ENCODE peak calls at places on chromosomes 7 and 10, in nine cellular contexts. One of them, this sample, is unnamed.

GRCh38 chr10:7397049-7397448 is 13.8 kb downstream of the SFMBT2 start:
- DNase-seq in cardiac septum: no peak
- DNase-seq in stimulated activated CD4-positive, alpha-beta T cell treated with anti-CD3 and anti-CD28 coated beads, TNF-alpha, amount 100 ng/mL, for 4 hours: no peak
- DNase-seq in GM03348: no peak
- DNase-seq in NCI-H1105 treated with DMSO at 0.1 percent for 48 hours: no peak
- DNase-seq in NCI-H1694: no peak
- DNase-seq in T-helper 9 cell: no peak
- DNase-seq in activated CD4-positive, alpha-beta T cell treated with anti-CD3 and anti-CD28 coated beads, Interleukin-2, amount 50 U/mL, for 48 hours: peak; percentile 35
- DNase-seq in glomerular endothelial cell: no peak
- DNase-seq in this sample: no peak

GRCh38 chr7:35593896-35594295 is 101.0 kb downstream of the HERPUD2 start:
- DNase-seq in glomerular endothelial cell: no peak
- DNase-seq in NCI-H1105 treated with DMSO at 0.1 percent for 48 hours: no peak
- DNase-seq in T-helper 9 cell: no peak
- DNase-seq in stimulated activated CD4-positive, alpha-beta T cell treated with anti-CD3 and anti-CD28 coated beads, TNF-alpha, amount 100 ng/mL, for 4 hours: no peak
- DNase-seq in activated CD4-positive, alpha-beta T cell treated with anti-CD3 and anti-CD28 coated beads, Interleukin-2, amount 50 U/mL, for 48 hours: peak; percentile 39
- DNase-seq in cardiac septum: no peak
- DNase-seq in NCI-H1694: no peak
- DNase-seq in GM03348: no peak
- DNase-seq in this sample: no peak

GRCh38 chr7:12423355-12423994 is 19.8 kb upstream of the VWDE start:
- DNase-seq in GM03348: peak; percentile 66
- DNase-seq in activated CD4-positive, alpha-beta T cell treated with anti-CD3 and anti-CD28 coated beads, Interleukin-2, amount 50 U/mL, for 48 hours: no peak
- DNase-seq in cardiac septum: no peak
- DNase-seq in T-helper 9 cell: no peak
- DNase-seq in NCI-H1105 treated with DMSO at 0.1 percent for 48 hours: no peak
- DNase-seq in NCI-H1694: no peak
- DNase-seq in glomerular endothelial cell: no peak
- DNase-seq in stimulated activated CD4-positive, alpha-beta T cell treated with anti-CD3 and anti-CD28 coated beads, TNF-alpha, amount 100 ng/mL, for 4 hours: no peak
- DNase-seq in this sample: no peak

GRCh38 chr10:60139798-60140566 is 233.6 kb upstream of the CCDC6 start:
- DNase-seq in glomerular endothelial cell: no peak
- DNase-seq in stimulated activated CD4-positive, alpha-beta T cell treated with anti-CD3 and anti-CD28 coated beads, TNF-alpha, amount 100 ng/mL, for 4 hours: no peak
- DNase-seq in activated CD4-positive, alpha-beta T cell treated with anti-CD3 and anti-CD28 coated beads, Interleukin-2, amount 50 U/mL, for 48 hours: no peak
- DNase-seq in cardiac septum: no peak
- DNase-seq in GM03348: no peak
- DNase-seq in NCI-H1694: no peak
- DNase-seq in T-helper 9 cell: no peak
- DNase-seq in NCI-H1105 treated with DMSO at 0.1 percent for 48 hours: no peak
- DNase-seq in this sample: no peak

GRCh38 chr10:91923371-91924211 is at the start of gene BTAF1:
- DNase-seq in stimulated activated CD4-positive, alpha-beta T cell treated with anti-CD3 and anti-CD28 coated beads, TNF-alpha, amount 100 ng/mL, for 4 hours: peak; percentile 84
- DNase-seq in glomerular endothelial cell: no peak
- DNase-seq in cardiac septum: peak; percentile 97
- DNase-seq in activated CD4-positive, alpha-beta T cell treated with anti-CD3 and anti-CD28 coated beads, Interleukin-2, amount 50 U/mL, for 48 hours: peak; percentile 92
- DNase-seq in GM03348: peak; percentile 91
- DNase-seq in NCI-H1105 treated with DMSO at 0.1 percent for 48 hours: peak; percentile 80
- DNase-seq in T-helper 9 cell: peak; percentile 84
- DNase-seq in NCI-H1694: peak; percentile 81
- DNase-seq in this sample: peak; percentile 75

GRCh38 chr7:33710608-33711007 is 194.7 kb upstream of the BMPER start:
- DNase-seq in NCI-H1694: no peak
- DNase-seq in GM03348: peak; percentile 58
- DNase-seq in NCI-H1105 treated with DMSO at 0.1 percent for 48 hours: no peak
- DNase-seq in T-helper 9 cell: no peak
- DNase-seq in stimulated activated CD4-positive, alpha-beta T cell treated with anti-CD3 and anti-CD28 coated beads, TNF-alpha, amount 100 ng/mL, for 4 hours: no peak
- DNase-seq in activated CD4-positive, alpha-beta T cell treated with anti-CD3 and anti-CD28 coated beads, Interleukin-2, amount 50 U/mL, for 48 hours: no peak
- DNase-seq in cardiac septum: no peak
- DNase-seq in glomerular endothelial cell: no peak
- DNase-seq in this sample: no peak

GRCh38 chr10:99429521-99430095 is 816 bp downstream of the GOT1 start:
- DNase-seq in stimulated activated CD4-positive, alpha-beta T cell treated with anti-CD3 and anti-CD28 coated beads, TNF-alpha, amount 100 ng/mL, for 4 hours: no peak
- DNase-seq in cardiac septum: no peak
- DNase-seq in glomerular endothelial cell: no peak
- DNase-seq in NCI-H1105 treated with DMSO at 0.1 percent for 48 hours: no peak
- DNase-seq in GM03348: no peak
- DNase-seq in T-helper 9 cell: no peak
- DNase-seq in NCI-H1694: no peak
- DNase-seq in activated CD4-positive, alpha-beta T cell treated with anti-CD3 and anti-CD28 coated beads, Interleukin-2, amount 50 U/mL, for 48 hours: no peak
- DNase-seq in this sample: no peak

GRCh38 chr7:99837649-99838361 is 10.0 kb downstream of the CYP3A43 start:
- DNase-seq in T-helper 9 cell: no peak
- DNase-seq in glomerular endothelial cell: no peak
- DNase-seq in NCI-H1105 treated with DMSO at 0.1 percent for 48 hours: no peak
- DNase-seq in NCI-H1694: no peak
- DNase-seq in activated CD4-positive, alpha-beta T cell treated with anti-CD3 and anti-CD28 coated beads, Interleukin-2, amount 50 U/mL, for 48 hours: no peak
- DNase-seq in cardiac septum: no peak
- DNase-seq in GM03348: peak; percentile 32
- DNase-seq in stimulated activated CD4-positive, alpha-beta T cell treated with anti-CD3 and anti-CD28 coated beads, TNF-alpha, amount 100 ng/mL, for 4 hours: no peak
- DNase-seq in this sample: no peak

GRCh38 chr7:91168766-91169518 is 95.3 kb upstream of the FZD1 start:
- DNase-seq in cardiac septum: no peak
- DNase-seq in GM03348: no peak
- DNase-seq in NCI-H1105 treated with DMSO at 0.1 percent for 48 hours: no peak
- DNase-seq in glomerular endothelial cell: no peak
- DNase-seq in T-helper 9 cell: no peak
- DNase-seq in stimulated activated CD4-positive, alpha-beta T cell treated with anti-CD3 and anti-CD28 coated beads, TNF-alpha, amount 100 ng/mL, for 4 hours: no peak
- DNase-seq in activated CD4-positive, alpha-beta T cell treated with anti-CD3 and anti-CD28 coated beads, Interleukin-2, amount 50 U/mL, for 48 hours: no peak
- DNase-seq in NCI-H1694: no peak
- DNase-seq in this sample: no peak

GRCh38 chr7:150361807-150362621 is 6.6 kb upstream of the REPIN1 start:
- DNase-seq in cardiac septum: no peak
- DNase-seq in activated CD4-positive, alpha-beta T cell treated with anti-CD3 and anti-CD28 coated beads, Interleukin-2, amount 50 U/mL, for 48 hours: no peak
- DNase-seq in GM03348: no peak
- DNase-seq in NCI-H1105 treated with DMSO at 0.1 percent for 48 hours: no peak
- DNase-seq in glomerular endothelial cell: no peak
- DNase-seq in stimulated activated CD4-positive, alpha-beta T cell treated with anti-CD3 and anti-CD28 coated beads, TNF-alpha, amount 100 ng/mL, for 4 hours: no peak
- DNase-seq in T-helper 9 cell: no peak
- DNase-seq in NCI-H1694: no peak
- DNase-seq in this sample: no peak

GRCh38 chr10:72334832-72335393 is 19.8 kb downstream of the DNAJB12 start:
- DNase-seq in GM03348: no peak
- DNase-seq in cardiac septum: peak; percentile 93
- DNase-seq in stimulated activated CD4-positive, alpha-beta T cell treated with anti-CD3 and anti-CD28 coated beads, TNF-alpha, amount 100 ng/mL, for 4 hours: peak; percentile 49
- DNase-seq in NCI-H1694: no peak
- DNase-seq in glomerular endothelial cell: no peak
- DNase-seq in activated CD4-positive, alpha-beta T cell treated with anti-CD3 and anti-CD28 coated beads, Interleukin-2, amount 50 U/mL, for 48 hours: peak; percentile 92
- DNase-seq in NCI-H1105 treated with DMSO at 0.1 percent for 48 hours: peak; percentile 30
- DNase-seq in T-helper 9 cell: peak; percentile 81
- DNase-seq in this sample: peak; percentile 83

GRCh38 chr7:147249956-147250355 is 1133.4 kb downstream of the CNTNAP2 start:
- DNase-seq in T-helper 9 cell: no peak
- DNase-seq in GM03348: no peak
- DNase-seq in cardiac septum: no peak
- DNase-seq in glomerular endothelial cell: no peak
- DNase-seq in stimulated activated CD4-positive, alpha-beta T cell treated with anti-CD3 and anti-CD28 coated beads, TNF-alpha, amount 100 ng/mL, for 4 hours: no peak
- DNase-seq in NCI-H1105 treated with DMSO at 0.1 percent for 48 hours: no peak
- DNase-seq in NCI-H1694: no peak
- DNase-seq in activated CD4-positive, alpha-beta T cell treated with anti-CD3 and anti-CD28 coated beads, Interleukin-2, amount 50 U/mL, for 48 hours: no peak
- DNase-seq in this sample: no peak

GRCh38 chr10:75653761-75654160 is 222.3 kb downstream of the LRMDA start:
- DNase-seq in NCI-H1694: no peak
- DNase-seq in glomerular endothelial cell: no peak
- DNase-seq in NCI-H1105 treated with DMSO at 0.1 percent for 48 hours: no peak
- DNase-seq in GM03348: no peak
- DNase-seq in cardiac septum: no peak
- DNase-seq in stimulated activated CD4-positive, alpha-beta T cell treated with anti-CD3 and anti-CD28 coated beads, TNF-alpha, amount 100 ng/mL, for 4 hours: no peak
- DNase-seq in activated CD4-positive, alpha-beta T cell treated with anti-CD3 and anti-CD28 coated beads, Interleukin-2, amount 50 U/mL, for 48 hours: no peak
- DNase-seq in T-helper 9 cell: no peak
- DNase-seq in this sample: no peak

GRCh38 chr7:123979876-123980275 is 53.0 kb downstream of the TMEM229A start:
- DNase-seq in T-helper 9 cell: no peak
- DNase-seq in cardiac septum: no peak
- DNase-seq in NCI-H1694: no peak
- DNase-seq in stimulated activated CD4-positive, alpha-beta T cell treated with anti-CD3 and anti-CD28 coated beads, TNF-alpha, amount 100 ng/mL, for 4 hours: no peak
- DNase-seq in GM03348: no peak
- DNase-seq in glomerular endothelial cell: no peak
- DNase-seq in activated CD4-positive, alpha-beta T cell treated with anti-CD3 and anti-CD28 coated beads, Interleukin-2, amount 50 U/mL, for 48 hours: no peak
- DNase-seq in NCI-H1105 treated with DMSO at 0.1 percent for 48 hours: no peak
- DNase-seq in this sample: no peak

GRCh38 chr10:95513008-95513589 is 48.1 kb downstream of the SORBS1 start:
- DNase-seq in stimulated activated CD4-positive, alpha-beta T cell treated with anti-CD3 and anti-CD28 coated beads, TNF-alpha, amount 100 ng/mL, for 4 hours: no peak
- DNase-seq in GM03348: no peak
- DNase-seq in NCI-H1694: no peak
- DNase-seq in activated CD4-positive, alpha-beta T cell treated with anti-CD3 and anti-CD28 coated beads, Interleukin-2, amount 50 U/mL, for 48 hours: no peak
- DNase-seq in T-helper 9 cell: no peak
- DNase-seq in cardiac septum: no peak
- DNase-seq in NCI-H1105 treated with DMSO at 0.1 percent for 48 hours: no peak
- DNase-seq in glomerular endothelial cell: no peak
- DNase-seq in this sample: no peak

GRCh38 chr10:79404231-79404609 is 41.2 kb downstream of the ZCCHC24 start:
- DNase-seq in cardiac septum: peak; percentile 77
- DNase-seq in NCI-H1105 treated with DMSO at 0.1 percent for 48 hours: no peak
- DNase-seq in NCI-H1694: no peak
- DNase-seq in GM03348: peak; percentile 89
- DNase-seq in stimulated activated CD4-positive, alpha-beta T cell treated with anti-CD3 and anti-CD28 coated beads, TNF-alpha, amount 100 ng/mL, for 4 hours: no peak
- DNase-seq in T-helper 9 cell: no peak
- DNase-seq in glomerular endothelial cell: no peak
- DNase-seq in activated CD4-positive, alpha-beta T cell treated with anti-CD3 and anti-CD28 coated beads, Interleukin-2, amount 50 U/mL, for 48 hours: no peak
- DNase-seq in this sample: no peak

GRCh38 chr7:48016641-48017040 is 12.3 kb downstream of the SUN3 start:
- DNase-seq in activated CD4-positive, alpha-beta T cell treated with anti-CD3 and anti-CD28 coated beads, Interleukin-2, amount 50 U/mL, for 48 hours: no peak
- DNase-seq in stimulated activated CD4-positive, alpha-beta T cell treated with anti-CD3 and anti-CD28 coated beads, TNF-alpha, amount 100 ng/mL, for 4 hours: no peak
- DNase-seq in glomerular endothelial cell: no peak
- DNase-seq in cardiac septum: no peak
- DNase-seq in NCI-H1694: no peak
- DNase-seq in T-helper 9 cell: no peak
- DNase-seq in GM03348: no peak
- DNase-seq in NCI-H1105 treated with DMSO at 0.1 percent for 48 hours: no peak
- DNase-seq in this sample: no peak

GRCh38 chr7:141737118-141737835 is 881 bp upstream of the SSBP1 start:
- DNase-seq in NCI-H1694: no peak
- DNase-seq in activated CD4-positive, alpha-beta T cell treated with anti-CD3 and anti-CD28 coated beads, Interleukin-2, amount 50 U/mL, for 48 hours: peak; percentile 12
- DNase-seq in GM03348: no peak
- DNase-seq in NCI-H1105 treated with DMSO at 0.1 percent for 48 hours: no peak
- DNase-seq in glomerular endothelial cell: no peak
- DNase-seq in T-helper 9 cell: peak; percentile 6
- DNase-seq in cardiac septum: no peak
- DNase-seq in stimulated activated CD4-positive, alpha-beta T cell treated with anti-CD3 and anti-CD28 coated beads, TNF-alpha, amount 100 ng/mL, for 4 hours: no peak
- DNase-seq in this sample: no peak

GRCh38 chr7:43647772-43648643 is 65.1 kb downstream of the STK17A start:
- DNase-seq in glomerular endothelial cell: peak; percentile 95
- DNase-seq in NCI-H1694: peak; percentile 89
- DNase-seq in cardiac septum: peak; percentile 78
- DNase-seq in activated CD4-positive, alpha-beta T cell treated with anti-CD3 and anti-CD28 coated beads, Interleukin-2, amount 50 U/mL, for 48 hours: peak; percentile 73
- DNase-seq in NCI-H1105 treated with DMSO at 0.1 percent for 48 hours: peak; percentile 82
- DNase-seq in GM03348: peak; percentile 86
- DNase-seq in stimulated activated CD4-positive, alpha-beta T cell treated with anti-CD3 and anti-CD28 coated beads, TNF-alpha, amount 100 ng/mL, for 4 hours: no peak
- DNase-seq in T-helper 9 cell: no peak
- DNase-seq in this sample: peak; percentile 94

GRCh38 chr10:11654659-11655058 is 43.2 kb upstream of the USP6NL start:
- DNase-seq in activated CD4-positive, alpha-beta T cell treated with anti-CD3 and anti-CD28 coated beads, Interleukin-2, amount 50 U/mL, for 48 hours: no peak
- DNase-seq in stimulated activated CD4-positive, alpha-beta T cell treated with anti-CD3 and anti-CD28 coated beads, TNF-alpha, amount 100 ng/mL, for 4 hours: no peak
- DNase-seq in GM03348: no peak
- DNase-seq in T-helper 9 cell: no peak
- DNase-seq in NCI-H1694: no peak
- DNase-seq in glomerular endothelial cell: no peak
- DNase-seq in NCI-H1105 treated with DMSO at 0.1 percent for 48 hours: no peak
- DNase-seq in cardiac septum: no peak
- DNase-seq in this sample: no peak

GRCh38 chr7:95886501-95887090 is 114.2 kb downstream of the DYNC1I1 start:
- DNase-seq in GM03348: no peak
- DNase-seq in NCI-H1694: no peak
- DNase-seq in T-helper 9 cell: no peak
- DNase-seq in stimulated activated CD4-positive, alpha-beta T cell treated with anti-CD3 and anti-CD28 coated beads, TNF-alpha, amount 100 ng/mL, for 4 hours: no peak
- DNase-seq in activated CD4-positive, alpha-beta T cell treated with anti-CD3 and anti-CD28 coated beads, Interleukin-2, amount 50 U/mL, for 48 hours: no peak
- DNase-seq in cardiac septum: no peak
- DNase-seq in NCI-H1105 treated with DMSO at 0.1 percent for 48 hours: peak; percentile 73
- DNase-seq in glomerular endothelial cell: peak; percentile 90
- DNase-seq in this sample: peak; percentile 97

GRCh38 chr7:21690717-21691116 is 147.9 kb downstream of the DNAH11 start:
- DNase-seq in T-helper 9 cell: no peak
- DNase-seq in glomerular endothelial cell: no peak
- DNase-seq in cardiac septum: no peak
- DNase-seq in stimulated activated CD4-positive, alpha-beta T cell treated with anti-CD3 and anti-CD28 coated beads, TNF-alpha, amount 100 ng/mL, for 4 hours: no peak
- DNase-seq in NCI-H1105 treated with DMSO at 0.1 percent for 48 hours: no peak
- DNase-seq in activated CD4-positive, alpha-beta T cell treated with anti-CD3 and anti-CD28 coated beads, Interleukin-2, amount 50 U/mL, for 48 hours: no peak
- DNase-seq in NCI-H1694: no peak
- DNase-seq in GM03348: no peak
- DNase-seq in this sample: no peak

GRCh38 chr7:135616136-135616535 is 46.2 kb upstream of the STMP1 start:
- DNase-seq in NCI-H1105 treated with DMSO at 0.1 percent for 48 hours: no peak
- DNase-seq in T-helper 9 cell: no peak
- DNase-seq in cardiac septum: no peak
- DNase-seq in GM03348: no peak
- DNase-seq in activated CD4-positive, alpha-beta T cell treated with anti-CD3 and anti-CD28 coated beads, Interleukin-2, amount 50 U/mL, for 48 hours: no peak
- DNase-seq in stimulated activated CD4-positive, alpha-beta T cell treated with anti-CD3 and anti-CD28 coated beads, TNF-alpha, amount 100 ng/mL, for 4 hours: no peak
- DNase-seq in NCI-H1694: no peak
- DNase-seq in glomerular endothelial cell: no peak
- DNase-seq in this sample: no peak

GRCh38 chr10:472241-472910 is 217.1 kb downstream of the DIP2C start:
- DNase-seq in stimulated activated CD4-positive, alpha-beta T cell treated with anti-CD3 and anti-CD28 coated beads, TNF-alpha, amount 100 ng/mL, for 4 hours: no peak
- DNase-seq in NCI-H1694: no peak
- DNase-seq in activated CD4-positive, alpha-beta T cell treated with anti-CD3 and anti-CD28 coated beads, Interleukin-2, amount 50 U/mL, for 48 hours: no peak
- DNase-seq in T-helper 9 cell: no peak
- DNase-seq in cardiac septum: peak; percentile 64
- DNase-seq in NCI-H1105 treated with DMSO at 0.1 percent for 48 hours: no peak
- DNase-seq in glomerular endothelial cell: no peak
- DNase-seq in GM03348: no peak
- DNase-seq in this sample: no peak

GRCh38 chr7:122802211-122802833 is 83.9 kb downstream of the CADPS2 start:
- DNase-seq in NCI-H1694: no peak
- DNase-seq in activated CD4-positive, alpha-beta T cell treated with anti-CD3 and anti-CD28 coated beads, Interleukin-2, amount 50 U/mL, for 48 hours: no peak
- DNase-seq in GM03348: no peak
- DNase-seq in cardiac septum: no peak
- DNase-seq in glomerular endothelial cell: peak; percentile 45
- DNase-seq in stimulated activated CD4-positive, alpha-beta T cell treated with anti-CD3 and anti-CD28 coated beads, TNF-alpha, amount 100 ng/mL, for 4 hours: no peak
- DNase-seq in NCI-H1105 treated with DMSO at 0.1 percent for 48 hours: no peak
- DNase-seq in T-helper 9 cell: no peak
- DNase-seq in this sample: peak; percentile 39

GRCh38 chr7:98930921-98931320 is 52.6 kb downstream of the TRRAP start:
- DNase-seq in stimulated activated CD4-positive, alpha-beta T cell treated with anti-CD3 and anti-CD28 coated beads, TNF-alpha, amount 100 ng/mL, for 4 hours: no peak
- DNase-seq in glomerular endothelial cell: no peak
- DNase-seq in activated CD4-positive, alpha-beta T cell treated with anti-CD3 and anti-CD28 coated beads, Interleukin-2, amount 50 U/mL, for 48 hours: peak; percentile 16
- DNase-seq in cardiac septum: no peak
- DNase-seq in NCI-H1105 treated with DMSO at 0.1 percent for 48 hours: no peak
- DNase-seq in GM03348: no peak
- DNase-seq in T-helper 9 cell: peak; percentile 6
- DNase-seq in NCI-H1694: no peak
- DNase-seq in this sample: no peak

GRCh38 chr7:120735791-120736190 is 122.2 kb downstream of the TSPAN12 start:
- DNase-seq in T-helper 9 cell: no peak
- DNase-seq in glomerular endothelial cell: no peak
- DNase-seq in cardiac septum: no peak
- DNase-seq in NCI-H1694: no peak
- DNase-seq in GM03348: no peak
- DNase-seq in NCI-H1105 treated with DMSO at 0.1 percent for 48 hours: peak; percentile 49
- DNase-seq in stimulated activated CD4-positive, alpha-beta T cell treated with anti-CD3 and anti-CD28 coated beads, TNF-alpha, amount 100 ng/mL, for 4 hours: no peak
- DNase-seq in activated CD4-positive, alpha-beta T cell treated with anti-CD3 and anti-CD28 coated beads, Interleukin-2, amount 50 U/mL, for 48 hours: no peak
- DNase-seq in this sample: no peak

GRCh38 chr7:135716677-135717238 is 11.2 kb downstream of the SLC13A4 start:
- DNase-seq in GM03348: peak; percentile 50
- DNase-seq in NCI-H1694: peak; percentile 84
- DNase-seq in stimulated activated CD4-positive, alpha-beta T cell treated with anti-CD3 and anti-CD28 coated beads, TNF-alpha, amount 100 ng/mL, for 4 hours: no peak
- DNase-seq in activated CD4-positive, alpha-beta T cell treated with anti-CD3 and anti-CD28 coated beads, Interleukin-2, amount 50 U/mL, for 48 hours: no peak
- DNase-seq in T-helper 9 cell: no peak
- DNase-seq in glomerular endothelial cell: no peak
- DNase-seq in NCI-H1105 treated with DMSO at 0.1 percent for 48 hours: no peak
- DNase-seq in cardiac septum: peak; percentile 20
- DNase-seq in this sample: peak; percentile 43

GRCh38 chr10:3775671-3776551 is 9.1 kb downstream of the KLF6 start:
- DNase-seq in glomerular endothelial cell: peak; percentile 60
- DNase-seq in NCI-H1105 treated with DMSO at 0.1 percent for 48 hours: no peak
- DNase-seq in stimulated activated CD4-positive, alpha-beta T cell treated with anti-CD3 and anti-CD28 coated beads, TNF-alpha, amount 100 ng/mL, for 4 hours: no peak
- DNase-seq in cardiac septum: no peak
- DNase-seq in GM03348: no peak
- DNase-seq in NCI-H1694: no peak
- DNase-seq in activated CD4-positive, alpha-beta T cell treated with anti-CD3 and anti-CD28 coated beads, Interleukin-2, amount 50 U/mL, for 48 hours: no peak
- DNase-seq in T-helper 9 cell: peak; percentile 38
- DNase-seq in this sample: no peak

GRCh38 chr10:22251751-22252285 is 34.0 kb upstream of the EBLN1 start:
- DNase-seq in stimulated activated CD4-positive, alpha-beta T cell treated with anti-CD3 and anti-CD28 coated beads, TNF-alpha, amount 100 ng/mL, for 4 hours: peak; percentile 60
- DNase-seq in T-helper 9 cell: peak; percentile 46
- DNase-seq in NCI-H1694: no peak
- DNase-seq in GM03348: peak; percentile 80
- DNase-seq in cardiac septum: peak; percentile 88
- DNase-seq in NCI-H1105 treated with DMSO at 0.1 percent for 48 hours: no peak
- DNase-seq in activated CD4-positive, alpha-beta T cell treated with anti-CD3 and anti-CD28 coated beads, Interleukin-2, amount 50 U/mL, for 48 hours: peak; percentile 71
- DNase-seq in glomerular endothelial cell: no peak
- DNase-seq in this sample: no peak

GRCh38 chr7:139860090-139860773 is 31.2 kb downstream of the TBXAS1 start:
- DNase-seq in cardiac septum: peak; percentile 79
- DNase-seq in GM03348: no peak
- DNase-seq in stimulated activated CD4-positive, alpha-beta T cell treated with anti-CD3 and anti-CD28 coated beads, TNF-alpha, amount 100 ng/mL, for 4 hours: no peak
- DNase-seq in NCI-H1105 treated with DMSO at 0.1 percent for 48 hours: no peak
- DNase-seq in activated CD4-positive, alpha-beta T cell treated with anti-CD3 and anti-CD28 coated beads, Interleukin-2, amount 50 U/mL, for 48 hours: no peak
- DNase-seq in glomerular endothelial cell: no peak
- DNase-seq in NCI-H1694: no peak
- DNase-seq in T-helper 9 cell: no peak
- DNase-seq in this sample: no peak

This sample was measured in pulmonary artery endothelial cell.